ENCODE peak calls at places on chromosomes 16 and 17, in four cellular contexts. One of them, this sample, is unnamed.

GRCh38 chr17:77235370-77236080 is 94.8 kb downstream of the SEC14L1 start:
- DNase-seq in uterus: no peak
- DNase-seq in MM.1S: peak; percentile 93
- DNase-seq in CD8-positive, alpha-beta T cell: peak; percentile 53
- DNase-seq in this sample: no peak

GRCh38 chr16:13062219-13062618 is 160.8 kb downstream of the SHISA9 start:
- DNase-seq in uterus: no peak
- DNase-seq in MM.1S: no peak
- DNase-seq in CD8-positive, alpha-beta T cell: no peak
- DNase-seq in this sample: no peak

GRCh38 chr17:14320734-14321475 is 20.0 kb downstream of the HS3ST3B1 start:
- DNase-seq in uterus: no peak
- DNase-seq in MM.1S: no peak
- DNase-seq in CD8-positive, alpha-beta T cell: no peak
- DNase-seq in this sample: no peak

GRCh38 chr16:67884684-67885083 is at the start of gene NRN1L:
- DNase-seq in uterus: peak; percentile 92
- DNase-seq in MM.1S: no peak
- DNase-seq in CD8-positive, alpha-beta T cell: no peak
- DNase-seq in this sample: peak; percentile 90

GRCh38 chr16:84024854-84025253 is 17.7 kb downstream of the SLC38A8 start:
- DNase-seq in uterus: no peak
- DNase-seq in MM.1S: no peak
- DNase-seq in CD8-positive, alpha-beta T cell: no peak
- DNase-seq in this sample: no peak

GRCh38 chr17:28554565-28554964 is 2.1 kb upstream of the UNC119 start:
- DNase-seq in uterus: no peak
- DNase-seq in MM.1S: no peak
- DNase-seq in CD8-positive, alpha-beta T cell: no peak
- DNase-seq in this sample: no peak

GRCh38 chr17:65374966-65375365 is 186.5 kb downstream of the AXIN2 start:
- DNase-seq in uterus: no peak
- DNase-seq in MM.1S: no peak
- DNase-seq in CD8-positive, alpha-beta T cell: no peak
- DNase-seq in this sample: no peak

GRCh38 chr16:31386157-31386984 is 6.8 kb upstream of the ITGAD start:
- DNase-seq in uterus: no peak
- DNase-seq in MM.1S: peak; percentile 72
- DNase-seq in CD8-positive, alpha-beta T cell: no peak
- DNase-seq in this sample: peak; percentile 56

GRCh38 chr17:13671771-13672170 is 70.0 kb upstream of the HS3ST3A1 start:
- DNase-seq in uterus: no peak
- DNase-seq in MM.1S: no peak
- DNase-seq in CD8-positive, alpha-beta T cell: no peak
- DNase-seq in this sample: peak; percentile 8

GRCh38 chr16:64051826-64052225 is 1070.0 kb downstream of the CDH11 start:
- DNase-seq in uterus: no peak
- DNase-seq in MM.1S: peak; percentile 15
- DNase-seq in CD8-positive, alpha-beta T cell: no peak
- DNase-seq in this sample: peak; percentile 38

GRCh38 chr16:77788196-77789084 is at the start of gene VAT1L:
- DNase-seq in uterus: no peak
- DNase-seq in MM.1S: peak; percentile 10
- DNase-seq in CD8-positive, alpha-beta T cell: no peak
- DNase-seq in this sample: peak; percentile 52

GRCh38 chr16:54233626-54234025 is 53.0 kb downstream of the IRX3 start:
- DNase-seq in uterus: no peak
- DNase-seq in MM.1S: no peak
- DNase-seq in CD8-positive, alpha-beta T cell: no peak
- DNase-seq in this sample: peak; percentile 6

GRCh38 chr16:75252946-75253911 is 1.8 kb upstream of the BCAR1 start:
- DNase-seq in uterus: peak; percentile 59
- DNase-seq in MM.1S: no peak
- DNase-seq in CD8-positive, alpha-beta T cell: no peak
- DNase-seq in this sample: peak; percentile 92

GRCh38 chr17:35449371-35449931 is 885 bp upstream of the SLFN13 start:
- DNase-seq in uterus: no peak
- DNase-seq in MM.1S: peak; percentile 37
- DNase-seq in CD8-positive, alpha-beta T cell: no peak
- DNase-seq in this sample: peak; percentile 40

GRCh38 chr17:17613708-17614114 is 22.2 kb upstream of the PEMT start:
- DNase-seq in uterus: peak; percentile 63
- DNase-seq in MM.1S: peak; percentile 66
- DNase-seq in CD8-positive, alpha-beta T cell: peak; percentile 54
- DNase-seq in this sample: peak; percentile 80

GRCh38 chr17:47697948-47698711 is 4.2 kb downstream of the TBKBP1 start:
- DNase-seq in uterus: no peak
- DNase-seq in MM.1S: no peak
- DNase-seq in CD8-positive, alpha-beta T cell: no peak
- DNase-seq in this sample: no peak

GRCh38 chr16:85514295-85514600 is 98.9 kb upstream of the GSE1 start:
- DNase-seq in uterus: no peak
- DNase-seq in MM.1S: no peak
- DNase-seq in CD8-positive, alpha-beta T cell: no peak
- DNase-seq in this sample: no peak

GRCh38 chr17:41687828-41688640 is 651 bp upstream of the EIF1 start:
- DNase-seq in uterus: peak; percentile 76
- DNase-seq in MM.1S: peak; percentile 59
- DNase-seq in CD8-positive, alpha-beta T cell: peak; percentile 74
- DNase-seq in this sample: peak; percentile 44

GRCh38 chr17:5585814-5586558 is 1.7 kb upstream of the NLRP1 start:
- DNase-seq in uterus: no peak
- DNase-seq in MM.1S: no peak
- DNase-seq in CD8-positive, alpha-beta T cell: no peak
- DNase-seq in this sample: no peak

GRCh38 chr17:12631076-12631475 is 34.6 kb upstream of the MYOCD start:
- DNase-seq in uterus: peak; percentile 33
- DNase-seq in MM.1S: no peak
- DNase-seq in CD8-positive, alpha-beta T cell: no peak
- DNase-seq in this sample: no peak

GRCh38 chr16:76577003-76577402 is 299.8 kb downstream of the CNTNAP4 start:
- DNase-seq in uterus: no peak
- DNase-seq in MM.1S: peak; percentile 11
- DNase-seq in CD8-positive, alpha-beta T cell: no peak
- DNase-seq in this sample: no peak

GRCh38 chr16:55678061-55678935 is 22.5 kb downstream of the SLC6A2 start:
- DNase-seq in uterus: no peak
- DNase-seq in MM.1S: no peak
- DNase-seq in CD8-positive, alpha-beta T cell: no peak
- DNase-seq in this sample: no peak

DNA sequence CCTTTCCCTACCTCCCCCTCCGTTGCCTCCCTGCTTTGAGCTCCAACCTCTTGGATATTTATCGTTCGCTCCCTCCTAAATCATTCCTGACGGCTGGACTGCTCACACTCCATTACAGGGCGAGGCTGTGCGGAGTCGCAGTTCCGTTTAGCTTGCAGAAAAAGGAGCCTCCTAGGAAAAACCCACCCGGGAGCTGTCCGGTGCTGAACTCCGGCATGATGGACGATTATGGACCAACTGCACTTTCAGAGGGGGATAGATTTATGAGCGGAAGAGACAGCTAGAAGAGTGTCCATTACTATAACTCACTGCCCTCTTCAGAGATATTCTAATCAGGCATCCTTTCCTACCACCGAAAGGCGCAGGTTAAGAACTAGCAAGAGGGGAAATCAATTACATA is 251.1 kb downstream of the ENGASE start:
- DNase-seq in uterus: no peak
- DNase-seq in MM.1S: no peak
- DNase-seq in CD8-positive, alpha-beta T cell: no peak
- DNase-seq in this sample: peak; percentile 81
- H3K27me3 ChIP-seq in uterus: no peaks in the 10 kb centered on the region
- H3K27me3 ChIP-seq in MM.1S: peaks cover 96% of the 10 kb centered on the region
- H3K27me3 ChIP-seq in CD8-positive, alpha-beta T cell: no peaks in the 10 kb centered on the region
- H3K27me3 ChIP-seq in this sample: peaks cover 41% of the 10 kb centered on the region

GRCh38 chr16:9061358-9061813 is 30.1 kb upstream of the HAPSTR1 start:
- DNase-seq in uterus: peak; percentile 17
- DNase-seq in MM.1S: no peak
- DNase-seq in CD8-positive, alpha-beta T cell: no peak
- DNase-seq in this sample: peak; percentile 39

GRCh38 chr16:9055115-9055514 is 36.3 kb upstream of the HAPSTR1 start:
- DNase-seq in uterus: no peak
- DNase-seq in MM.1S: no peak
- DNase-seq in CD8-positive, alpha-beta T cell: no peak
- DNase-seq in this sample: no peak

GRCh38 chr16:9055661-9056060 is 35.8 kb upstream of the HAPSTR1 start:
- DNase-seq in uterus: no peak
- DNase-seq in MM.1S: no peak
- DNase-seq in CD8-positive, alpha-beta T cell: no peak
- DNase-seq in this sample: no peak

GRCh38 chr16:9056061-9056460 is 35.4 kb upstream of the HAPSTR1 start:
- DNase-seq in uterus: no peak
- DNase-seq in MM.1S: no peak
- DNase-seq in CD8-positive, alpha-beta T cell: no peak
- DNase-seq in this sample: no peak

DNA sequence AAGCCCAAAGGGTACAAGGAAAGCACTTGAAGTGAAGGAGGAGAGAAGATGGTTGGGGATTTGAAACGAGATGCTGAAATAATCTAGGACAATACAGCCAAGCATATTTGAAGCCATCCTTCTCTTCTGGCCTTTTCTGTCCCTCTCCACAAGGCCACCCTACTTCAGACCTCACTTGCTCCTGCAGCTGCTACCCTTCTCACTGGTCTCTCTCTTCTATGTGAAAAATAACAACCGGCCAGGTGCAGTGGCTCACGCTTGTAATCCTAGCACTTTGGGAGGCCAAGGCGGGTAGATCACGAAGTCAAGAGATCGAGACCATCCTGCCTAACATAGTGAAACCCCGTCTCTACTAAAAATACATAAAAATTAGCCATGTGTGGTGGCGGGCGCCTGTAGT is 33.2 kb upstream of the HAPSTR1 start:
- DNase-seq in uterus: no peak
- DNase-seq in MM.1S: no peak
- DNase-seq in CD8-positive, alpha-beta T cell: no peak
- DNase-seq in this sample: no peak
- TF ChIP-seq CTCF in uterus: no peak
- TF ChIP-seq CTCF in MM.1S: no peak
- TF ChIP-seq CTCF in CD8-positive, alpha-beta T cell: no peak
- TF ChIP-seq CTCF in this sample: no peak

GRCh38 chr16:66735891-66736290 is 15.5 kb downstream of the DYNC1LI2 start:
- DNase-seq in uterus: no peak
- DNase-seq in MM.1S: no peak
- DNase-seq in CD8-positive, alpha-beta T cell: no peak
- DNase-seq in this sample: no peak

GRCh38 chr16:66728804-66729203 is 22.6 kb downstream of the DYNC1LI2 start:
- DNase-seq in uterus: no peak
- DNase-seq in MM.1S: no peak
- DNase-seq in CD8-positive, alpha-beta T cell: no peak
- DNase-seq in this sample: no peak

GRCh38 chr16:66728117-66728787 is 23.2 kb downstream of the DYNC1LI2 start:
- DNase-seq in uterus: peak; percentile 31
- DNase-seq in MM.1S: peak; percentile 56
- DNase-seq in CD8-positive, alpha-beta T cell: no peak
- DNase-seq in this sample: peak; percentile 61

DNA sequence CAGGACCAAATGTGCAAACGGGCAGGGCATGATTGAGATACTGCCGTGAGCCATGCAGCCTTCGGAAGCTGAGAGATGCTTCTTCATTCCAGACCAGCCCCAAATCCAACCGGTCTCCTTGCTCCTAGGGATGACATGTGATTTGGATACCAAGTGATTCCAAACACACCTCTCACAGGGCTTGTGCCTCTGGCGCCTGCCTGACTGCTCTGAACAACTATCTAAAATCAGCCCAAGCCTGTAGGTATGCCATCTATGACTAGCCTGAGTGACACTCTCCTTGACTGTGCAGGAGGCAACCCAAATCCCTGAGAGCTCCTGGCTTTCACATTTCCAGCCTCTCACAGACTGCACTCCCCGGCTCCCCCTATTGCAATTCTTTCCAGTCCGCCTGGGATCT is 20.3 kb downstream of the DYNC1LI2 start:
- DNase-seq in uterus: no peak
- DNase-seq in MM.1S: no peak
- DNase-seq in CD8-positive, alpha-beta T cell: no peak
- DNase-seq in this sample: no peak
- H3K36me3 ChIP-seq in uterus: no peaks in the 10 kb centered on the region
- H3K36me3 ChIP-seq in MM.1S: peaks cover 5% of the 10 kb centered on the region
- H3K36me3 ChIP-seq in CD8-positive, alpha-beta T cell: peaks cover 35% of the 10 kb centered on the region
- H3K36me3 ChIP-seq in this sample: peaks cover 65% of the 10 kb centered on the region

DNA sequence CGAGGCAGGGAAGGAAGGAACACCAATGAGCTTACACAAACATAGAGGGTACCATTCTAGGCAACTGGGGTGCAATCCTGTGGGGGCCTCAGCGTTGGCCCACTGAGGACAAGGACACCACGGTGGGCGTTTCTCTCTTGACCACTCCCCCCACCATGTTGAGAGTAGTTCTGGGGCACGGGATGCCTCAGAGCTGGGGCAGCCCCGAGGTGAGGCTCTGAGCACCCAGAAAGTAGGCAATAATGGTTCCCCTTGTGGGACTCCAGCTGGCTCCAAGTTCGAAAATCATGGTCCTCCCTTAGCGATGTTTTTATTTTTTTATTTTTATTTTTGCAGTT is 5.1 kb downstream of the PRSS21 start:
- DNase-seq in uterus: no peak
- DNase-seq in MM.1S: no peak
- DNase-seq in CD8-positive, alpha-beta T cell: no peak
- DNase-seq in this sample: no peak
- H3K27me3 ChIP-seq in uterus: no peaks in the 10 kb centered on the region
- H3K27me3 ChIP-seq in MM.1S: peaks cover 97% of the 10 kb centered on the region
- H3K27me3 ChIP-seq in CD8-positive, alpha-beta T cell: no peaks in the 10 kb centered on the region
- H3K27me3 ChIP-seq in this sample: no peaks in the 10 kb centered on the region

GRCh38 chr16:27698266-27698665 is 148.3 kb downstream of the KATNIP start:
- DNase-seq in uterus: no peak
- DNase-seq in MM.1S: no peak
- DNase-seq in CD8-positive, alpha-beta T cell: no peak
- DNase-seq in this sample: peak; percentile 60
- TF ChIP-seq CTCF in uterus: no peak
- TF ChIP-seq CTCF in MM.1S: peak; percentile 34
- TF ChIP-seq CTCF in CD8-positive, alpha-beta T cell: no peak
- TF ChIP-seq CTCF in this sample: peak; percentile 56

GRCh38 chr17:59757881-59758385 is 50.5 kb downstream of the VMP1 start:
- DNase-seq in uterus: no peak
- DNase-seq in MM.1S: no peak
- DNase-seq in CD8-positive, alpha-beta T cell: no peak
- DNase-seq in this sample: no peak

GRCh38 chr17:59762022-59762825 is 54.8 kb downstream of the VMP1 start:
- DNase-seq in uterus: no peak
- DNase-seq in MM.1S: no peak
- DNase-seq in CD8-positive, alpha-beta T cell: no peak
- DNase-seq in this sample: no peak

GRCh38 chr17:59762826-59763374 is 55.4 kb downstream of the VMP1 start:
- DNase-seq in uterus: no peak
- DNase-seq in MM.1S: no peak
- DNase-seq in CD8-positive, alpha-beta T cell: no peak
- DNase-seq in this sample: no peak

GRCh38 chr17:59761385-59762021 is 54.0 kb downstream of the VMP1 start:
- DNase-seq in uterus: no peak
- DNase-seq in MM.1S: no peak
- DNase-seq in CD8-positive, alpha-beta T cell: no peak
- DNase-seq in this sample: peak; percentile 89

DNA sequence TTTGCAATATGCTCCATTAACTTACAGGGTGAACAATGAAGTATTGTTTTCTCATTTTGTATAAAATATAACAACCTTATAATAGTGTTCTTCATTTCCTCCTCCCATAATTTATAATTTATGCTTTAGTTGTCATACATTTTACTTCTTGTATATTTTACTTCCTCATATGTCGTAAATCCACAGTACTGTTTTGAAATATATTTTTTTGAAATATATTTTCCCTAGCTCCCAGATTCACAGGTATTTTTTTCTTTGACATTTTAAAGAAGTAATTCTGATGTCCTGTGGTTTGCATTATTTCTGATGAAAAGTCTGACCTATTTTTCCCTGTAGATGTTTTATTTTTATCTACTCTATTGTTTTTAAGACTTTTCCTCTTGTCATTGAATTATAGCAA is 52.7 kb downstream of the VMP1 start:
- DNase-seq in uterus: no peak
- DNase-seq in MM.1S: no peak
- DNase-seq in CD8-positive, alpha-beta T cell: no peak
- DNase-seq in this sample: no peak
- H3K36me3 ChIP-seq in uterus: no peaks in the 10 kb centered on the region
- H3K36me3 ChIP-seq in MM.1S: no peaks in the 10 kb centered on the region
- H3K36me3 ChIP-seq in CD8-positive, alpha-beta T cell: no peaks in the 10 kb centered on the region
- H3K36me3 ChIP-seq in this sample: no peaks in the 10 kb centered on the region